ENCODE peak calls at places on chromosomes 5 and 9, in five cellular contexts. B is heart left ventricle, E is fibroblast of lung, C is pancreas, L is IMR-90. T is an unnamed sample.
A peak's percentile ranks its signal among the peaks of the same experiment; 100 is the strongest.

GRCh38 chr5:59838989-59839388 is 54.5 kb downstream of the PDE4D start:
- DNase-seq in C (no peak), B (no peak), L (no peak), E (no peak), T (no peak)

GRCh38 chr9:68643901-68644809 is 60.9 kb upstream of the PIP5K1B start:
- DNase-seq in C (no peak), B (no peak), L (no peak), E (no peak), T (no peak)

GRCh38 chr9:32351845-32352244 is 32.6 kb upstream of the ACO1 start:
- DNase-seq in C (no peak), L (peak; percentile 2), B (no peak), E (no peak), T (no peak)

GRCh38 chr5:127561254-127561653 is 43.8 kb downstream of the PRRC1 start:
- DNase-seq in B (no peak), L (peak; percentile 77), E (peak; percentile 18), C (no peak), T (no peak)

GRCh38 chr9:1100945-1101344 is 50.8 kb downstream of the DMRT2 start:
- DNase-seq in C (peak; percentile 33), L (peak; percentile 16), E (peak; percentile 28), B (peak; percentile 32), T (no peak)

GRCh38 chr9:4691794-4692193 is 12.4 kb downstream of the CDC37L1 start:
- DNase-seq in C (no peak), B (no peak), E (no peak), L (peak; percentile 78), T (no peak)

GRCh38 chr9:131608469-131609115 is 63.3 kb downstream of the PRRT1B start:
- DNase-seq in L (peak; percentile 87), E (peak; percentile 81), B (peak; percentile 78), C (peak; percentile 69), T (no peak)

GRCh38 chr9:36876056-36876455 is 158.0 kb downstream of the PAX5 start:
- DNase-seq in L (no peak), C (no peak), E (no peak), B (no peak), T (no peak)

GRCh38 chr5:177607452-177608192 is 7.7 kb downstream of the B4GALT7 start:
- DNase-seq in L (peak; percentile 76), B (peak; percentile 69), E (peak; percentile 85), C (peak; percentile 83), T (no peak)

GRCh38 chr5:113250341-113250953 is 184.3 kb downstream of the TSSK1B start:
- DNase-seq in C (no peak), L (peak; percentile 100), B (peak; percentile 48), E (peak; percentile 99), T (no peak)

GRCh38 chr5:124519396-124519795 is 227.0 kb downstream of the ZNF608 start:
- DNase-seq in B (peak; percentile 46), L (peak; percentile 86), E (peak; percentile 92), C (no peak), T (no peak)

GRCh38 chr5:30502277-30502676 is 691.2 kb upstream of the CDH6 start:
- DNase-seq in L (peak; percentile 52), B (no peak), E (peak; percentile 26), C (no peak), T (no peak)

GRCh38 chr5:179361204-179361603 is 15.9 kb upstream of the ADAMTS2 start:
- DNase-seq in L (no peak), B (no peak), C (no peak), E (no peak), T (no peak)

GRCh38 chr5:142472306-142472951 is 147.6 kb upstream of the SPRY4 start:
- DNase-seq in B (no peak), C (no peak), E (peak; percentile 66), L (peak; percentile 96), T (no peak)

GRCh38 chr9:96493757-96494156 is 43.8 kb downstream of the HABP4 start:
- DNase-seq in C (no peak), E (no peak), L (no peak), B (no peak), T (no peak)

GRCh38 chr9:71592400-71592799 is 175.9 kb downstream of the CEMIP2 start:
- DNase-seq in E (peak; percentile 3), L (peak; percentile 3), C (no peak), B (no peak), T (no peak)

GRCh38 chr5:53448851-53449250 is 31.6 kb upstream of the FST start:
- DNase-seq in B (no peak), L (no peak), C (no peak), E (no peak), T (no peak)

GRCh38 chr9:18261143-18261542 is 212.8 kb upstream of the ADAMTSL1 start:
- DNase-seq in B (no peak), L (no peak), E (peak; percentile 50), C (no peak), T (no peak)

GRCh38 chr9:91071185-91071990 is 269.8 kb downstream of the SYK start:
- DNase-seq in E (peak; percentile 94), C (no peak), L (peak; percentile 99), B (no peak), T (no peak)

GRCh38 chr9:130740218-130741023 is 46.8 kb downstream of the EXOSC2 start:
- DNase-seq in E (no peak), C (peak; percentile 59), L (no peak), B (no peak), T (no peak)

GRCh38 chr9:107738789-107739188 is 249.2 kb upstream of the KLF4 start:
- DNase-seq in E (peak; percentile 21), C (no peak), B (no peak), L (peak; percentile 54), T (no peak)

GRCh38 chr9:122923947-122924346 is 7.4 kb downstream of the ZBTB26 start:
- DNase-seq in C (no peak), E (no peak), B (no peak), L (no peak), T (no peak)

GRCh38 chr9:78601957-78602565 is 305.1 kb downstream of the PSAT1 start:
- DNase-seq in E (peak; percentile 69), B (no peak), L (peak; percentile 66), C (no peak), T (no peak)

GRCh38 chr5:111615054-111615453 is 102.7 kb upstream of the STARD4 start:
- DNase-seq in E (no peak), L (no peak), C (no peak), B (no peak), T (no peak)

GRCh38 chr9:132249123-132249522 is 87.3 kb downstream of the NTNG2 start:
- DNase-seq in L (no peak), B (no peak), C (peak; percentile 100), E (no peak), T (no peak)

GRCh38 chr5:92371889-92372235 is 988.7 kb upstream of the ARRDC3 start:
- DNase-seq in E (peak; percentile 11), L (peak; percentile 21), C (no peak), B (no peak), T (no peak)

GRCh38 chr5:107808671-107809137 is 138.0 kb upstream of the EFNA5 start:
- DNase-seq in L (no peak), E (no peak), C (no peak), B (no peak), T (no peak)

GRCh38 chr9:694499-695154 is 146.9 kb upstream of the DMRT1 start:
- DNase-seq in L (peak; percentile 93), B (no peak), E (peak; percentile 70), C (no peak), T (no peak)

GRCh38 chr5:2565147-2565546 is 186.3 kb downstream of the IRX2 start:
- DNase-seq in L (no peak), E (no peak), C (no peak), B (no peak), T (no peak)

DNA sequence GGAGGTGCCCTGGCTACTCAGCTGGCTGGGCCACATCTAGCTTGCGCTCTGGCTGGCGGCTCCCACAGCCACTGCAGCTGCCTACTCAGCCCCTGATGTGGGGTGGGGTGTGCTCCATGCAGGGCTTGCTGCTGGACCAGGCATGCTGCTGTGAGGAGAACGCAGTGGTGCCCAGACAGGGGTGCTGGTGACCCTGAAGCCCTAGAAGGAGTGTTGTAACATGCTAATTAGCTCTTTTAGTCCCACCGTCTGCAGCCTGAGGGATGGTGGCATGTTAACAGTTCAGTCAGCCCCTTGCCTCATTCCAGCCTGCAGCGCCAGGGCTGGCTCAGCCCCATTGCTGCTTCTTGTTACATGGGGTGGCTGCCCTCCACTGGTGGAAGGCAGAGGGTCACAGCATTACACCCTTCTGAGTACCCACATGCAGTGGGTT is 642.3 kb downstream of the DMRTA1 start:
- DNase-seq in E (no peak), B (no peak), C (peak; percentile 3), L (no peak), T (no peak)
- TF ChIP-seq CTCF in E (no peak), B (no peak), C (no peak), L (peak; percentile 19), T (no peak)

GRCh38 chr9:94606641-94607339 is 13.2 kb upstream of the FBP2 start:
- DNase-seq in C (no peak), B (no peak), L (no peak), E (no peak), T (no peak)
- TF ChIP-seq CTCF in C (no peak), B (no peak), L (no peak), E (no peak), T (no peak)

GRCh38 chr5:98489021-98489420 is 284.4 kb upstream of the RGMB start:
- DNase-seq in B (no peak), E (no peak), L (no peak), C (no peak), T (no peak)
- TF ChIP-seq CTCF in B (no peak), E (no peak), L (no peak), C (no peak), T (no peak)

DNA sequence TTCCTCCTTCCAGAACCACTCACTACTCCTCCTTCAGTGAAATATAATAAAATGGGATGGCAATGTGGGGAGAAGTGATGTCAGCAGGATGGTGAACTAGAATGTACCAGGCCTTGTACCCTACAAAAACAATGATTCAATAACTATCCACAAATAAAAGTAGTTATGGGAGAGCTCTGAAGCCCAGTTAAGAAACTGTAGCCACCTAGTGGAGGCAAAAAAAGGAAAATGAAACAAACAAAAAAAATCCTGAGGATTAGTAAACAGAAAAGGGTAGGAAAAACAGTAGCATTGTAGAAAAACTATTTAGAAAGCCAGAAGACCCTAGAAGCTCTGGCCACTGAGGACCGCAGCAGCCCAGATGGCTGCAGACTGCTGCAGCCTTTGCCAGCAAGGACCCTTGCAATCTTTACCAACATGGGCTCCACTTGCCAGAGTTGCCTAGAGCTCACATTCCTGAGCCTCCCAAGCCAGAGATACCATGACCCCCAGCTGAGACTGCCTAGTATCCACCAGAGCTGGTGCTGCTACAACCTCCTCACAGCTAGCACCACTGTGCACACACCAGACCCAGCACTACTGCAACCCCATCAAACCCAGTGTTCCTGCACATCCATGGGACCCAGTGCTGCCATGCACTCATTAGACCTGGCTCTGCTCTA is 259.7 kb upstream of the MSX2 start:
- DNase-seq in E (no peak), B (no peak), C (no peak), L (no peak), T (no peak)
- TF ChIP-seq CTCF in E (no peak), B (no peak), C (no peak), L (no peak), T (no peak)